ENCODE peak calls at places on chromosomes 6 and 20, in nine cellular contexts. W is tibial artery, B is HCT116, E is H9, S is PC-9, J is lung, V is IMR-90, H is heart left ventricle, O is spleen. Z is an unnamed sample.

GRCh38 chr20:38724603-38725457 is 544 bp downstream of the SLC32A1 start:
- DNase-seq in B (no peak), W (no peak), H (no peak), J (no peak), S (no peak), O (no peak), V (no peak), E (peak; percentile 72), Z (no peak)

GRCh38 chr6:31498748-31499147 is 803 bp downstream of the MICB start:
- DNase-seq in J (no peak), W (peak; percentile 51), S (no peak), V (no peak), B (no peak), O (peak; percentile 79), H (no peak), E (no peak), Z (no peak)

GRCh38 chr6:119915971-119916370 is 566.4 kb upstream of the MAN1A1 start:
- DNase-seq in H (no peak), J (no peak), O (no peak), B (no peak), E (no peak), V (no peak), W (no peak), S (no peak), Z (no peak)

GRCh38 chr20:63117151-63117550 is 98.8 kb downstream of the YTHDF1 start:
- DNase-seq in J (no peak), S (no peak), O (peak; percentile 30), W (no peak), E (no peak), B (no peak), H (no peak), V (no peak), Z (peak; percentile 1)

GRCh38 chr6:140537834-140538680 is 1163.6 kb upstream of the CITED2 start:
- DNase-seq in S (peak; percentile 63), H (no peak), W (no peak), J (no peak), O (no peak), E (peak; percentile 28), B (no peak), V (peak; percentile 98), Z (no peak)

GRCh38 chr6:42774201-42774600 is 7.7 kb upstream of the BICRAL start:
- DNase-seq in S (no peak), B (no peak), E (no peak), W (no peak), O (no peak), V (no peak), J (no peak), H (no peak), Z (no peak)

GRCh38 chr6:82890240-82890639 is 175.4 kb downstream of the UBE3D start:
- DNase-seq in V (no peak), S (no peak), O (no peak), H (no peak), W (no peak), E (no peak), B (no peak), J (no peak), Z (no peak)

GRCh38 chr6:120493483-120493882 is 840.8 kb downstream of the TBC1D32 start:
- DNase-seq in O (no peak), H (no peak), E (no peak), W (no peak), S (no peak), J (no peak), V (no peak), B (no peak), Z (no peak)

GRCh38 chr6:110543106-110543505 is 66.7 kb upstream of the SLC22A16 start:
- DNase-seq in O (no peak), S (peak; percentile 83), W (no peak), B (no peak), V (no peak), E (no peak), J (no peak), H (no peak), Z (peak; percentile 53)

GRCh38 chr20:45934587-45935415 is at the start of gene PCIF1:
- DNase-seq in H (peak; percentile 99), J (peak; percentile 97), B (peak; percentile 93), V (peak; percentile 98), E (peak; percentile 96), W (peak; percentile 99), S (peak; percentile 98), O (peak; percentile 98), Z (peak; percentile 98)

GRCh38 chr20:45937765-45938164 is 3.3 kb downstream of the PCIF1 start:
- DNase-seq in W (no peak), V (peak; percentile 48), O (no peak), S (no peak), B (no peak), J (no peak), E (no peak), H (no peak), Z (no peak)

GRCh38 chr20:45935416-45936046 is 1.0 kb downstream of the PCIF1 start:
- DNase-seq in B (no peak), H (no peak), E (no peak), V (peak; percentile 43), O (no peak), W (no peak), J (no peak), S (no peak), Z (no peak)

GRCh38 chr20:45934046-45934586 is 367 bp upstream of the PCIF1 start:
- DNase-seq in J (peak; percentile 68), B (peak; percentile 15), E (peak; percentile 79), S (peak; percentile 33), O (peak; percentile 94), W (peak; percentile 87), H (peak; percentile 82), V (peak; percentile 31), Z (peak; percentile 82)

DNA sequence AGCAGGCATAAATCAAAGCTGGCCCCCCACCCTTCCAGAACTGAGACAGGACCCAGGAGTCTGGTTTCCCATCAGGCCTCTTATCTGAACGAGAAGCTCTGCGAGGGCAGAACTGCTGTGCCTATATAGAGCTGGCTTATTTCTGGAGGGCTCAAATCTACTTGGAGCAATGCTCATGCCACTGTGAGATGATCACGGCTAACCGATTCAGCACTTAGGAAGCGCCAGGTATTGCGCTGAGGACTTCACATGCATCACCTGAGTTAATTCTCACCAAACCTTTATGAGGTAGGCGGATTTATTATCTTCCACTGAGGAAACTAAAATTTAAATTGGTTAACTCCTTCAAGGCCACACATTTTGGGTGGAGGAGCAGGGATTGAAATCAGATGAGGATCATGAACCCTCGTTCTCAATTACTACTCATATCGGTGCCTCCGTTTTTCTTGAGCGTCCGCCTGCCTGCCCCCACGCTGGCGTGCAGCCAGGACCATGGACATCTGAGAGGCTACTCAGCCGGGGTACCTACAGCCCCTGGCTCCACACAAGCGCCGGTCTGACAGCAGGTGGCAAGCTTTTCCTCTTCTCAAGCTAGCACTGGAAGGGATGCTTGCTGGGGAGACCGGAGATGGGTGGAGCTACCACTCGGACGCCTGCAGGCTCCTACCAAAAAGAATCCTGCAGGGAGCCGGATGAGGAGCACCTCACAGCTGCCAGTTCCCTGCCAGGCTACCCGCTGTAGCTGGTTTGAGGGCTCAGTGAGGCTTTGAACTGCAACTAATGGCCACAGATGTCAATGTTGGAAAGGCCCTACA is 1.0 kb upstream of the PCIF1 start:
- DNase-seq in O (peak; percentile 91), S (peak; percentile 75), H (peak; percentile 82), W (peak; percentile 89), V (peak; percentile 73), J (peak; percentile 71), B (peak; percentile 66), E (peak; percentile 97), Z (peak; percentile 86)
- TF ChIP-seq CTCF in O (no peak), S (peak; percentile 56), H (peak; percentile 10), W (peak; percentile 10), V (peak; percentile 28), J (no peak), B (peak; percentile 42), E (peak; percentile 44), Z (peak; percentile 51)

DNA sequence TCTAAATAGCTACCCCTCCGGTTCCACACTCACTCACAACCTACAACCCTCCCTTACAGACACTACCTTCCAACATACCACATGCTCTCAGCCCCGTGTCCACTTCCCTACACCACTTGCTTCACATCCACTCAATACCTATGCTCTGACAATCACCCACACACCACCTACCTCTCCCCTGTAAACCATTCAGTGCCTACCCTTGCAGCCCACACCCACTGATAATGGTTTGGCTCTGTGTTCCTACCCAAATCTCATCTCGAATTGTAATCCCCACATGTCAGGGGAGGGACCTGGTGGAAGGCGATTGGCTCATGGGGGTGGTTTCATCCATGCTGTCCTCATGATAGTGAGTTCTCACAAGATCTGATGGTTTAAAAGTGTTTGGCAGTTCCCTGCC is 9.8 kb upstream of the ZNF343 start:
- DNase-seq in E (no peak), J (no peak), H (no peak), B (no peak), V (no peak), S (no peak), O (no peak), W (no peak), Z (no peak)
- H3K27me3 ChIP-seq in E (peaks cover 38% of the 10 kb centered on the region), J (no peaks in the 10 kb centered on the region), H (no peaks in the 10 kb centered on the region), B (no peaks in the 10 kb centered on the region), V (no peaks in the 10 kb centered on the region), S (no peaks in the 10 kb centered on the region), O (no peaks in the 10 kb centered on the region), W (no peaks in the 10 kb centered on the region), Z (no peaks in the 10 kb centered on the region)

GRCh38 chr6:157534134-157534871 is 153.3 kb downstream of the ZDHHC14 start:
- DNase-seq in V (no peak), J (no peak), E (no peak), O (no peak), B (no peak), S (no peak), W (no peak), H (no peak), Z (no peak)

GRCh38 chr6:157532963-157533362 is 152.0 kb downstream of the ZDHHC14 start:
- DNase-seq in B (no peak), E (no peak), O (no peak), W (no peak), H (no peak), V (no peak), S (no peak), J (no peak), Z (no peak)

GRCh38 chr6:157534991-157535353 is 154.0 kb downstream of the ZDHHC14 start:
- DNase-seq in V (no peak), B (no peak), H (no peak), J (no peak), E (no peak), O (no peak), W (no peak), S (no peak), Z (no peak)

GRCh38 chr6:157531986-157532365 is 151.0 kb downstream of the ZDHHC14 start:
- DNase-seq in B (no peak), W (no peak), J (no peak), E (no peak), S (no peak), O (no peak), H (no peak), V (no peak), Z (no peak)

DNA sequence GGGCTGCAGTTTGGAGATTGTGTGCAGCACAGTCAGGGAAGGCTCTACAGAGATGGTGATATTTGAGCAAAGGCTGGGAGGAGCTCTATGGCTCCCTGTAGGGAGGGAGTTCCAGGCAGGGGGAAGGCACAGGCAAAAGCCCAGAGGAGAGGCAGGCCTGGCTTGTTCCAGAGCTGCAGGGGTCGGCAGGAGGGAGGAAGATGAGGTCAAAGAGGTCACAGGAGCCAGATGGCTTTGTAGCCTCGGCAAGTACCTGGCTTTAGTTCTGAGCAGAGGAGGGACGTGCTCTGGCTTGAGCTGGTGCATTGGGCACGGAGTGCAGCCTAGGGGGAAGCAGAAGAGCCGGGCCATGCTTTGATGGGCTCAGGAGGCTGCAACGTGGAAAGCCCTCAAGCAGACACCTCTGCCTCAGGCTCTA is 152.4 kb downstream of the ZDHHC14 start:
- DNase-seq in H (no peak), S (no peak), B (no peak), V (no peak), E (peak; percentile 68), W (no peak), O (no peak), J (no peak), Z (no peak)
- H3K4me1 ChIP-seq in H (peaks cover 36% of the 10 kb centered on the region), S (peaks cover 65% of the 10 kb centered on the region), B (peaks cover 42% of the 10 kb centered on the region), V (peaks cover 11% of the 10 kb centered on the region), E (peaks cover 17% of the 10 kb centered on the region), W (peaks cover 18% of the 10 kb centered on the region), O (peaks cover 38% of the 10 kb centered on the region), J (peaks cover 8% of the 10 kb centered on the region), Z (peaks cover 10% of the 10 kb centered on the region)

GRCh38 chr6:75368151-75368779 is 83.7 kb upstream of the TMEM30A start:
- DNase-seq in V (peak; percentile 22), J (peak; percentile 60), E (peak; percentile 76), H (no peak), O (no peak), S (peak; percentile 24), W (no peak), B (peak; percentile 42), Z (peak; percentile 39)
- TF ChIP-seq CTCF in V (peak; percentile 43), J (no peak), E (peak; percentile 89), H (peak; percentile 48), O (no peak), S (peak; percentile 38), W (no peak), B (peak; percentile 69), Z (peak; percentile 59)